ENCODE peak calls at places on chromosomes 11 and 22, in four cellular contexts. F is K562, Q is HepG2, G is H1. W is an unnamed sample.

GRCh38 chr11:10543782-10544181 is 2.8 kb upstream of the RNF141 start:
- DNase-seq in Q (no peak), F (no peak), G (no peak), W (no peak)

GRCh38 chr11:62601114-62601363 is 626 bp downstream of the MTA2 start:
- DNase-seq in G (no peak), F (no peak), Q (no peak), W (no peak)

GRCh38 chr11:1936072-1936780 is 10.9 kb upstream of the MRPL23 start:
- DNase-seq in Q (no peak), G (peak), F (no peak), W (no peak)

GRCh38 chr11:108947654-108948570 is 283.0 kb downstream of the DDX10 start:
- DNase-seq in Q (no peak), F (no peak), G (no peak), W (no peak)

GRCh38 chr11:18523079-18523478 is 3.7 kb downstream of the TSG101 start:
- DNase-seq in F (no peak), G (no peak), Q (no peak), W (no peak)

GRCh38 chr11:45543808-45544422 is 121.5 kb downstream of the CHST1 start:
- DNase-seq in G (peak), F (peak), Q (no peak), W (no peak)

GRCh38 chr11:70900540-70900939 is 351.8 kb downstream of the SHANK2 start:
- DNase-seq in Q (no peak), G (no peak), F (no peak), W (no peak)

GRCh38 chr11:36509265-36509664 is 807 bp downstream of the TRAF6 start:
- DNase-seq in G (no peak), F (peak), Q (no peak), W (no peak)

GRCh38 chr22:47094861-47095330 is 332.4 kb downstream of the TBC1D22A start:
- DNase-seq in G (no peak), F (no peak), Q (no peak), W (no peak)

GRCh38 chr11:77515483-77515882 is 41.6 kb upstream of the PAK1 start:
- DNase-seq in F (no peak), G (peak), Q (peak), W (no peak)

GRCh38 chr11:8290122-8290810 is 26.6 kb upstream of the LMO1 start:
- DNase-seq in G (no peak), F (no peak), Q (no peak), W (no peak)

GRCh38 chr22:40270748-40271373 is 75.4 kb upstream of the ADSL start:
- DNase-seq in F (no peak), Q (no peak), G (no peak), W (no peak)

GRCh38 chr11:43578346-43579170 is 102.0 kb upstream of the HSD17B12 start:
- DNase-seq in F (no peak), G (peak), Q (no peak), W (no peak)

GRCh38 chr22:36507518-36508010 is 724 bp upstream of the FOXRED2 start:
- DNase-seq in G (no peak), F (no peak), Q (no peak), W (no peak)

GRCh38 chr11:70490208-70490607 is 91.9 kb downstream of the CTTN start:
- DNase-seq in G (no peak), Q (no peak), F (no peak), W (no peak)

GRCh38 chr11:65871811-65872548 is 620 bp downstream of the EFEMP2 start:
- DNase-seq in F (no peak), G (peak), Q (no peak), W (no peak)

GRCh38 chr11:65870706-65871681 is 1.6 kb downstream of the EFEMP2 start:
- DNase-seq in Q (no peak), G (no peak), F (no peak), W (no peak)

GRCh38 chr22:37180531-37181231 is 7.4 kb downstream of the C1QTNF6 start:
- DNase-seq in Q (no peak), F (no peak), G (no peak), W (no peak)

GRCh38 chr11:1853376-1854131 is 670 bp downstream of the LSP1 start:
- DNase-seq in Q (no peak), F (no peak), G (no peak), W (no peak)

GRCh38 chr22:37627545-37627944 is 11.9 kb upstream of the SH3BP1 start:
- DNase-seq in G (no peak), F (no peak), Q (no peak), W (no peak)

GRCh38 chr11:48193876-48194275 is 22.7 kb upstream of the OR4B1 start:
- DNase-seq in Q (no peak), F (no peak), G (no peak), W (no peak)

GRCh38 chr11:12318791-12319733 is 58.3 kb upstream of the PARVA start:
- DNase-seq in G (no peak), Q (no peak), F (no peak), W (no peak)

GRCh38 chr11:102794382-102794781 is 3.6 kb downstream of the MMP1 start:
- DNase-seq in F (peak), G (peak), Q (peak), W (peak)

GRCh38 chr11:121282376-121282775 is 10.2 kb upstream of the SC5D start:
- DNase-seq in G (no peak), F (no peak), Q (no peak), W (no peak)

GRCh38 chr22:17952273-17952801 is 72.0 kb downstream of the MICAL3 start:
- DNase-seq in G (no peak), F (no peak), Q (no peak), W (no peak)

GRCh38 chr11:3192511-3193372 is 25.9 kb downstream of the MRGPRG start:
- DNase-seq in Q (no peak), G (peak), F (no peak), W (no peak)

GRCh38 chr11:35250631-35251030 is 111.7 kb downstream of the CD44 start:
- DNase-seq in Q (no peak), F (no peak), G (no peak), W (no peak)

GRCh38 chr11:106399075-106399500 is 321.6 kb downstream of the AASDHPPT start:
- DNase-seq in F (no peak), Q (no peak), G (no peak), W (peak)

GRCh38 chr22:49284931-49285330 is 542.7 kb downstream of the BRD1 start:
- DNase-seq in Q (no peak), G (no peak), F (no peak), W (no peak)

GRCh38 chr11:121890377-121890776 is 225.6 kb downstream of the BLID start:
- DNase-seq in F (no peak), Q (no peak), G (no peak), W (no peak)

GRCh38 chr22:50531546-50532352 is 1.9 kb upstream of the TYMP start:
- DNase-seq in G (peak), Q (no peak), F (no peak), W (no peak)
- TF ChIP-seq CTCF in G (no peak), Q (no peak), F (no peak), W (no peak)

GRCh38 chr22:19056951-19057401 is 65.2 kb downstream of the DGCR2 start:
- DNase-seq in F (no peak), Q (no peak), G (no peak), W (no peak)

GRCh38 chr22:19052941-19053551 is 69.2 kb downstream of the DGCR2 start:
- DNase-seq in Q (no peak), G (no peak), F (no peak), W (no peak)

GRCh38 chr22:19057539-19057938 is 64.7 kb downstream of the DGCR2 start:
- DNase-seq in F (no peak), Q (no peak), G (no peak), W (no peak)

GRCh38 chr22:19057999-19058491 is 64.2 kb downstream of the DGCR2 start:
- DNase-seq in G (no peak), Q (no peak), F (no peak), W (no peak)

DNA sequence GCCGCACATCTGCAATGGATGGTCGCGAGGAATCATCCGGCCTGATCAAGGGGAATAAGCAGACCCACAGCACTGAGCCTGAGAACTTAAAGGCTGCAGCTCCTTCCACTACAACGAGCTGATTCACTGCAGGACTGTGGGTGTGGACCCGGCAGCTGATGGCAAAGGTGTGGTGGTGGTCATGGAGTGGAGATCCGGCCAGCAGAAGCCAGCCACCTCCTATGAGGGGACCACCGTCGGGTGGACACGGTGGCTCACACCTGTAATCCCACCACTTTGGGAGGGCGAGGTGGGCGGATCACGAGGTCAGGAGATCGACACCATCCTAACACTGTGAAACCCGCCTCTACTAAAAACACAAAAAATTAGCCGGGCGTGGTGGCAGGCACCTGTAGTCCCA is 66.4 kb downstream of the DGCR2 start:
- DNase-seq in F (no peak), Q (no peak), G (no peak), W (no peak)
- TF ChIP-seq FOSL1 in F (no peak), Q (no peak), G (no peak), W (no peak)

GRCh38 chr22:42151924-42152635 is 21.5 kb upstream of the CYP2D6 start:
- DNase-seq in Q (no peak), F (peak), G (peak), W (no peak)
- TF ChIP-seq CTCF in Q (no peak), F (no peak), G (no peak), W (no peak)

GRCh38 chr11:75523189-75523588 is 2.6 kb downstream of the GDPD5 start:
- DNase-seq in G (no peak), F (no peak), Q (no peak), W (no peak)

GRCh38 chr11:75525433-75526191 is at the start of gene GDPD5:
- DNase-seq in F (peak), G (peak), Q (peak), W (peak)

GRCh38 chr11:75524576-75525432 is 937 bp downstream of the GDPD5 start:
- DNase-seq in Q (no peak), F (peak), G (peak), W (no peak)

GRCh38 chr11:75522645-75523044 is 3.1 kb downstream of the GDPD5 start:
- DNase-seq in F (no peak), Q (no peak), G (no peak), W (no peak)

GRCh38 chr11:75523811-75524401 is 1.8 kb downstream of the GDPD5 start:
- DNase-seq in Q (peak), F (no peak), G (no peak), W (no peak)
- TF ChIP-seq FOSL1 in Q (no peak), F (no peak), G (no peak), W (no peak)

GRCh38 chr11:133903056-133903455 is 53.7 kb downstream of the IGSF9B start:
- DNase-seq in Q (no peak), G (no peak), F (no peak), W (no peak)
- TF ChIP-seq CTCF in Q (no peak), G (no peak), F (no peak), W (no peak)

GRCh38 chr11:74647404-74647803 is 55.0 kb downstream of the POLD3 start:
- DNase-seq in F (no peak), G (no peak), Q (no peak), W (no peak)
- TF ChIP-seq FOSL1 in F (no peak), G (no peak), Q (no peak), W (no peak)

DNA sequence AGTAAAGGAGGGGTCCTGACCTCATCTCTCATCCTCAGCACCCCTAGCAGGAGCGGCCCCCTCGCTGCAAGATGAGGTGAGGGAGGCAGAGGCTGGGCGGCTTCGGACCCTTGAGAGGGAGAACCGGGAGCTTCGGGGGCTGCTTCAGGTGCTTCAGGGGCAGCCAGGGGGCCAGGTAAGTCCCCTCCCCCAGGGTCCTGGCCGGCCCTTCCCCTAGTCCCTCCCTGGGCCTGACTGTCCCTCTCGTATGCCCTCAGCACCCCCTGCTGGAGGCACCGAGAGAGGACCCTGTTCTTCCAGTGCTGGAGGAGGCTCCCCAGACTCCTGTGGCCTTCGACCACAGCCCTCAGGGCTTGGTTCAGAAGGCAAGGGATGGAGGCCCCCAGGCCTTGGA is 3.7 kb downstream of the CCDC88B start:
- DNase-seq in G (no peak), F (no peak), Q (no peak), W (no peak)
- TF ChIP-seq CTCF in G (peak), F (peak), Q (peak), W (peak)

W was measured in HCT116.